ENCODE peak calls at places on chromosome 5, in nine cellular contexts. K is SK-N-SH; T is GM04504; H is Panc1; P is stimulated activated effector memory CD8-positive, alpha-beta T cell treated with anti-CD3 and anti-CD28 coated beads, Interleukin-12 subunit alpha, Interleukin-12 subunit beta, amount 100 ng/mL, for 72 hours; D is stimulated activated CD4-positive, alpha-beta T cell treated with anti-CD3 and anti-CD28 coated beads, Interleukin-4, amount 100 ng/mL, for 48 hours; B is EL; L is glomerular endothelial cell; S is ascending aorta. E is an unnamed sample.

GRCh38 chr5:55172937-55173695 is at the start of gene CDC20B:
- DNase-seq in K (peak; percentile 94), D (peak; percentile 73), P (peak; percentile 69), T (peak; percentile 36), S (no peak), H (no peak), B (peak; percentile 81), L (no peak), E (peak; percentile 87)

GRCh38 chr5:169350759-169351240 is 49.9 kb upstream of the SLIT3 start:
- DNase-seq in L (no peak), S (peak; percentile 49), B (peak; percentile 100), D (no peak), P (no peak), H (peak; percentile 86), K (peak; percentile 35), T (peak; percentile 98), E (peak; percentile 83)

GRCh38 chr5:109784687-109785086 is 95.0 kb downstream of the MAN2A1 start:
- DNase-seq in S (no peak), H (no peak), B (peak; percentile 6), T (no peak), K (peak; percentile 1), D (no peak), L (no peak), P (no peak), E (no peak)

GRCh38 chr5:6674421-6674820 is 38.8 kb upstream of the TENT4A start:
- DNase-seq in S (no peak), P (no peak), D (no peak), L (no peak), H (no peak), T (no peak), K (no peak), B (no peak), E (no peak)

GRCh38 chr5:80072103-80073073 is 37.2 kb downstream of the THBS4 start:
- DNase-seq in K (no peak), S (no peak), B (peak; percentile 35), H (no peak), D (no peak), T (peak; percentile 18), L (no peak), P (no peak), E (no peak)

GRCh38 chr5:107670028-107670926 is 460 bp downstream of the EFNA5 start:
- DNase-seq in L (no peak), S (no peak), K (peak; percentile 73), T (peak; percentile 7), B (peak; percentile 43), P (no peak), H (no peak), D (no peak), E (peak; percentile 73)

GRCh38 chr5:544675-545330 is 20.6 kb upstream of the SLC9A3 start:
- DNase-seq in P (no peak), B (no peak), T (no peak), S (no peak), K (no peak), D (no peak), L (no peak), H (no peak), E (peak; percentile 1)

GRCh38 chr5:80220268-80220897 is 35.5 kb downstream of the SERINC5 start:
- DNase-seq in H (no peak), L (no peak), P (no peak), D (no peak), K (no peak), B (no peak), S (no peak), T (no peak), E (no peak)

GRCh38 chr5:122156724-122157325 is 27.5 kb downstream of the ZNF474 start:
- DNase-seq in H (no peak), T (no peak), D (no peak), L (no peak), P (no peak), K (peak; percentile 55), B (peak; percentile 64), S (no peak), E (peak; percentile 25)

GRCh38 chr5:175728885-175729828 is 71.3 kb downstream of the HRH2 start:
- DNase-seq in S (no peak), P (no peak), B (peak; percentile 14), L (no peak), K (peak; percentile 73), D (no peak), T (no peak), H (no peak), E (peak; percentile 69)

GRCh38 chr5:140251527-140251973 is 51.4 kb downstream of the PFDN1 start:
- DNase-seq in L (peak; percentile 78), P (peak; percentile 42), T (peak; percentile 86), H (peak; percentile 82), B (peak; percentile 99), D (peak; percentile 72), S (peak; percentile 31), K (no peak), E (no peak)

GRCh38 chr5:161400583-161400982 is 145.9 kb downstream of the GABRB2 start:
- DNase-seq in P (no peak), S (no peak), B (no peak), L (no peak), K (no peak), T (no peak), H (no peak), D (no peak), E (no peak)

GRCh38 chr5:153222956-153223355 is 267.5 kb upstream of the GRIA1 start:
- DNase-seq in B (peak; percentile 76), T (no peak), K (no peak), S (no peak), L (no peak), D (no peak), H (no peak), P (no peak), E (no peak)

GRCh38 chr5:150589791-150590601 is 50.5 kb upstream of the SYNPO start:
- DNase-seq in H (no peak), S (peak; percentile 11), D (no peak), P (no peak), T (peak; percentile 15), B (peak; percentile 36), K (peak; percentile 58), L (no peak), E (peak; percentile 80)

E was measured in BE2C.